ENCODE peak calls at places on chromosomes 6 and 20, in ten cellular contexts. W is activated T-cell treated with anti-CD3 and anti-CD28 coated beads for 4 hours; Q is activated naive CD4-positive, alpha-beta T cell treated with Interleukin-2 at 50 U/mL for 16 hours; J is CD4-positive, alpha-beta T cell; A is iPS-NIHi11; Z is RWPE1; K is AG20443; C is MCF 10A; D is pancreas; G is GM13976. P is an unnamed sample.
A peak's percentile ranks its signal among the peaks of the same experiment; 100 is the strongest.

GRCh38 chr20:977021-977420 is 25.1 kb downstream of the RSPO4 start:
- DNase-seq in Z (no peak), W (no peak), Q (no peak), A (no peak), J (no peak), D (no peak), G (no peak), K (no peak), C (no peak), P (no peak)

GRCh38 chr20:64099880-64100565 is 7.3 kb downstream of the NPBWR2 start:
- DNase-seq in W (no peak), K (no peak), J (peak; percentile 85), Q (no peak), C (no peak), G (peak; percentile 71), Z (no peak), A (no peak), D (no peak), P (no peak)

GRCh38 chr6:107488174-107488874 is 1.6 kb upstream of the SOBP start:
- DNase-seq in G (peak; percentile 18), Q (no peak), K (no peak), A (peak; percentile 15), C (no peak), W (no peak), Z (no peak), J (no peak), D (no peak), P (no peak)

GRCh38 chr6:74113901-74114300 is 417.9 kb downstream of the CD109 start:
- DNase-seq in W (no peak), C (no peak), D (no peak), J (no peak), A (no peak), Z (no peak), Q (no peak), K (no peak), G (no peak), P (no peak)

GRCh38 chr6:136129365-136129764 is 120.7 kb downstream of the MTFR2 start:
- DNase-seq in Q (no peak), W (no peak), C (no peak), A (no peak), G (no peak), J (no peak), K (no peak), Z (no peak), D (no peak), P (no peak)

GRCh38 chr6:116779569-116780164 is 14.1 kb upstream of the FAM162B start:
- DNase-seq in K (peak; percentile 29), C (peak; percentile 49), G (peak; percentile 48), D (no peak), Q (no peak), A (peak; percentile 29), W (no peak), Z (peak; percentile 8), J (no peak), P (peak; percentile 85)

GRCh38 chr6:89351632-89352328 is 742 bp downstream of the UBE2J1 start:
- DNase-seq in C (no peak), W (no peak), A (no peak), K (no peak), Q (no peak), J (no peak), G (no peak), D (no peak), Z (no peak), P (peak; percentile 53)

GRCh38 chr6:82971877-82972460 is 93.7 kb downstream of the UBE3D start:
- DNase-seq in K (no peak), Q (no peak), J (no peak), A (no peak), W (no peak), D (no peak), G (no peak), Z (no peak), C (no peak), P (no peak)

GRCh38 chr6:138814179-138814834 is 18.4 kb downstream of the ECT2L start:
- DNase-seq in G (no peak), Z (no peak), K (no peak), W (no peak), C (no peak), D (no peak), Q (no peak), A (no peak), J (no peak), P (no peak)

GRCh38 chr20:54174452-54175175 is 828 bp upstream of the CYP24A1 start:
- DNase-seq in Q (no peak), C (no peak), G (no peak), K (no peak), J (no peak), D (no peak), W (no peak), A (no peak), Z (no peak), P (peak; percentile 31)

GRCh38 chr20:8616792-8617191 is 452.1 kb upstream of the PLCB4 start:
- DNase-seq in D (no peak), J (no peak), K (peak; percentile 22), G (no peak), C (no peak), Z (no peak), Q (no peak), A (no peak), W (no peak), P (no peak)

GRCh38 chr6:14147891-14148290 is 30.3 kb downstream of the CD83 start:
- DNase-seq in C (no peak), D (no peak), W (no peak), Z (no peak), A (no peak), K (no peak), G (no peak), J (no peak), Q (no peak), P (no peak)

GRCh38 chr6:25477006-25477590 is 174.9 kb upstream of the SCGN start:
- DNase-seq in K (no peak), W (no peak), J (no peak), Z (no peak), D (no peak), G (no peak), Q (no peak), C (peak; percentile 24), A (no peak), P (peak; percentile 9)

GRCh38 chr6:113642390-113642713 is 214.8 kb upstream of the MARCKS start:
- DNase-seq in Q (no peak), Z (no peak), A (no peak), D (no peak), J (no peak), K (no peak), W (no peak), C (no peak), G (no peak), P (no peak)

GRCh38 chr20:37986873-37987601 is 46.2 kb downstream of the TTI1 start:
- DNase-seq in A (peak; percentile 32), K (peak; percentile 63), G (no peak), Q (no peak), C (peak; percentile 53), Z (no peak), W (no peak), J (no peak), D (peak; percentile 75), P (peak; percentile 34)

GRCh38 chr20:23152308-23152892 is 66.3 kb upstream of the CD93 start:
- DNase-seq in W (no peak), A (no peak), K (peak; percentile 77), C (no peak), D (no peak), Q (no peak), G (no peak), J (no peak), Z (no peak), P (no peak)

GRCh38 chr20:7123457-7123856 is 356.0 kb downstream of the BMP2 start:
- DNase-seq in C (no peak), A (no peak), K (no peak), J (no peak), G (no peak), W (no peak), Q (no peak), Z (no peak), D (no peak), P (no peak)

GRCh38 chr6:139973602-139974373 is 599.3 kb upstream of the CITED2 start:
- DNase-seq in G (no peak), A (no peak), W (no peak), K (peak; percentile 23), Z (no peak), C (peak; percentile 45), Q (no peak), J (no peak), D (no peak), P (no peak)

GRCh38 chr20:57957397-57958049 is 247.7 kb upstream of the PMEPA1 start:
- DNase-seq in J (no peak), G (no peak), K (peak; percentile 92), D (no peak), Q (no peak), A (no peak), Z (no peak), C (no peak), W (no peak), P (no peak)

GRCh38 chr6:124269733-124270132 is 466.1 kb downstream of the NKAIN2 start:
- DNase-seq in A (no peak), K (no peak), C (no peak), J (no peak), G (no peak), D (no peak), W (no peak), Q (no peak), Z (no peak), P (no peak)

GRCh38 chr6:154478021-154478651 is 32.3 kb downstream of the CNKSR3 start:
- DNase-seq in K (no peak), Q (no peak), Z (no peak), D (peak; percentile 53), G (no peak), W (no peak), A (no peak), J (no peak), C (no peak), P (no peak)

GRCh38 chr6:142845143-142845571 is 99.8 kb downstream of the HIVEP2 start:
- DNase-seq in Z (no peak), C (no peak), J (no peak), Q (no peak), D (no peak), A (no peak), K (no peak), W (no peak), G (peak; percentile 35), P (no peak)

GRCh38 chr6:16345449-16346330 is 107.3 kb downstream of the GMPR start:
- DNase-seq in K (peak; percentile 79), A (no peak), Q (no peak), W (no peak), Z (peak; percentile 50), J (no peak), D (no peak), C (peak; percentile 41), G (no peak), P (no peak)

GRCh38 chr20:53706008-53706481 is 112.4 kb upstream of the ZNF217 start:
- DNase-seq in Z (no peak), D (no peak), Q (no peak), W (no peak), K (peak; percentile 41), J (no peak), A (no peak), G (no peak), C (no peak), P (no peak)

P was measured in GM23338.